ENCODE peak calls at places on chromosomes 12 and 14, in four cellular contexts. C is HCT116, B is AG04450, A is foreskin fibroblast. I is an unnamed sample.

GRCh38 chr14:67396381-67396965 is 15.5 kb downstream of the PLEK2 start:
- DNase-seq in C (no peak), B (no peak), A (no peak), I (no peak)

GRCh38 chr12:125081427-125081826 is 16.2 kb downstream of the AACS start:
- DNase-seq in C (no peak), B (no peak), A (no peak), I (no peak)

GRCh38 chr14:79586401-79586800 is 624.9 kb downstream of the DIO2 start:
- DNase-seq in C (no peak), B (no peak), A (no peak), I (no peak)

GRCh38 chr12:34396861-34397590 is 374.7 kb downstream of the ALG10 start:
- DNase-seq in C (no peak), B (no peak), A (no peak), I (no peak)

GRCh38 chr12:71799105-71799504 is 40.5 kb upstream of the TBC1D15 start:
- DNase-seq in C (no peak), B (no peak), A (peak; percentile 76), I (peak; percentile 4)

GRCh38 chr12:59734371-59734770 is 138.5 kb downstream of the SLC16A7 start:
- DNase-seq in C (no peak), B (no peak), A (no peak), I (no peak)

GRCh38 chr12:45587877-45588530 is 141.5 kb upstream of the ARID2 start:
- DNase-seq in C (no peak), B (no peak), A (peak; percentile 11), I (no peak)

GRCh38 chr12:46523863-46524770 is 151.5 kb upstream of the SLC38A2 start:
- DNase-seq in C (peak; percentile 91), B (peak; percentile 92), A (peak; percentile 97), I (peak; percentile 85)

GRCh38 chr14:76715927-76716200 is 45.4 kb upstream of the VASH1 start:
- DNase-seq in C (no peak), B (no peak), A (no peak), I (no peak)

GRCh38 chr14:104953097-104953496 is 25.1 kb downstream of the AHNAK2 start:
- DNase-seq in C (no peak), B (no peak), A (no peak), I (no peak)
- H3K4me3 ChIP-seq in C (no peak overlapping the region), B (no peak overlapping the region), A (no peak overlapping the region), I (no peak overlapping the region)

DNA sequence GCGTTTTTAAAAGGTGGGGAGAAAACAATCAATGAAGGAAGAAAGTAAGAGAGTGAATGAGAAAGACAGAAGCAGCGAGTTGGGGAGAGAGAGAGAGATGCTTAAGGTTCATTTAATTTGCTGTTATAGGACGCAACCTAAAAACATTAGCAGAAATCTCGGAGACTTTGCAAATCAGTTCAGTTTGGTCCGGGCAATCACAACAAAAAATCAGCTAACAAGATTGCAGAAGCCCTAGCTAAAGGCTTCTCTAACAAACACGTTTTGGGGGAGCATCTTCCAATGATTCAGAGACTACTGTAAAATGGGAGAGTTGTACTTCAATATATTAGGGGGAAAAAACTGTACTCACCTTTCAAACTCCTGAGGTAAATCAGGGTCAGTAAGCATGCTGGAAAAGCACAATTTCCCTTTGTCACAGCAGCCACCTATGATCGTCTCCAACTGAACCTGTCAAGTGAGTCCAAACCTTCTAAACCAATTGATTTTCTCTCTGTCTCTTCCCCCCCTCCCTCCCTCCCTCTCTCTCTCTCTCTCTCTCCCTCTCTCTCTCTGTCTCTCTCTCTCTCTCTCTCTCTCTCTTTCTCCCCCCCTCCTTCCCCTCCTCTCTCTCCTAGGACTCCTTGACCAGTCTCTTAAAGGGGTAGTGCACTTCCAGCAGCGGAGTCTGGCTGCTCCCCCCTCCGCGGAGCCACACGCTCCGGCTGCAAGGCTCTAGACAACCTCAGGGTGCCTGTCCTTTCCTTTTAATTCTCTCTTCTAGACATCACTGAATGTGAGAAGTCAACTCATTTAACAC is at the start of gene SOX5:
- DNase-seq in C (no peak), B (peak; percentile 33), A (no peak), I (no peak)
- H3K4me3 ChIP-seq in C (no peak within 1 kb of the TSS), B (peak within 1 kb of the TSS; percentile 60), A (peak within 1 kb of the TSS; percentile 32), I (peak within 1 kb of the TSS; percentile 15)

DNA sequence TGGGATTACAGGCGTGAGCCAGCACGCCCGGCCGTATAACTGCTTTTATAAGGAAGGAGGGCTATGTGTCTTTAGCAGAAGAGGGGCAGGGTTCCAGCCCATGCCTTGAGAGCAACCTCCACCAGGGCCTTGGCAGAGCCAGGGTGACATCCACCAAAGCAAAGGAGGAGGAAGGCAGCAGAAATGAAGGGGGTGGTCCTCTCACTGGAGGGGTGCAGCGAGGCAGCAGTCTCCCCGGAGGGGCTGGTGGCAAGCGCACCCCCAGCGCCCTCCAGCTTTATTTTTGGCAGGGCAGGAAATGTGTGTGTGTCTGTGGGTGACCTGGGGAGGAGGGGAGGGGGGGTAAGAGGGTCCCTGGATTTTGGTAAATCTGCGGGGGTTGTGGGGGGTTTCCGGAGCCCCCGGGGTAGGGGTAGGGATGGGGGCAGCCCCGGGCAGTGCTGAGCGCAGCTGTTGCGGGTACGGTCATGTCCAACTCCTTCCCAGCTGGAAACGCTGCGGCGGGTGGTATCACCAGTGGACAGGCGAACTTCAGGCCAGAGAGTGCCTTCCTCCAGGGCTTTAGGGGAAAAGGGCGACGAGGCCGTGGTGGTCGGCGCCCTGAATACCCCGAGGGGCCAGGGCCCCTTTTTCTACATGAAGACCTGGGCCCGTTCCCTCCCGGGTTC is 55.0 kb downstream of the FOS start:
- DNase-seq in C (no peak), B (no peak), A (no peak), I (no peak)
- H3K4me3 ChIP-seq in C (no peak overlapping the region), B (no peak overlapping the region), A (no peak overlapping the region), I (no peak overlapping the region)

DNA sequence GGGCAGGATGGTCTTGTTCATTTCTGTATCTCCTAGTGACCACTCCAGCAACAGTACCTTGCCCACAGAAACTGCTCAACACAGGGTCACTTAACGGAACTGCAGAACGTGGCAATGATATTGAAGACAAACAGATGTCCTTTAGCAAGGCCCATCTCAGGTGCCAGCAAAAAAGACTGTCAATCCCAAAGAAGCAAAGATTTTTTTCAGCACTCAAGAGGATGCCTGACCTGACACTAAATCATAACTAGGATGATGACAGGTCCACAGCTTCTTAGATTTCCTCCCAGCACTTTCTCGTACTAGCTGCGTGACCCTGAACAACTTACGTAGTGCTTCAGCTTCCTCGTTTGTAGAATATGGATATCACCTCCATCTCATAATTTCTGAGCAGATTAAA is 39.4 kb downstream of the ATP2B1 start:
- DNase-seq in C (no peak), B (no peak), A (no peak), I (no peak)
- H3K4me3 ChIP-seq in C (no peak overlapping the region), B (no peak overlapping the region), A (no peak overlapping the region), I (no peak overlapping the region)

I was measured in skeletal muscle cell.